ENCODE peak calls at places on chromosome 10, in seven cellular contexts. O is transverse colon; K is psoas muscle; R is aorta; H is PC-3; E is prostate gland; J is CD4-positive, alpha-beta T cell. T is an unnamed sample.

GRCh38 chr10:114397651-114398145 is 6.6 kb downstream of the AFAP1L2 start:
- DNase-seq in O (no peak), K (no peak), R (peak), H (no peak), E (no peak), J (no peak), T (no peak)

GRCh38 chr10:34102237-34102673 is 712.8 kb downstream of the PARD3 start:
- DNase-seq in O (peak), K (peak), R (peak), H (no peak), E (peak), J (no peak), T (no peak)

GRCh38 chr10:14039968-14040668 is 290.6 kb downstream of the FRMD4A start:
- DNase-seq in O (no peak), K (no peak), R (no peak), H (no peak), E (no peak), J (no peak), T (no peak)

GRCh38 chr10:91354166-91354565 is 56.0 kb upstream of the HECTD2 start:
- DNase-seq in O (no peak), K (no peak), R (no peak), H (no peak), E (no peak), J (no peak), T (no peak)

GRCh38 chr10:44926771-44927751 is 15.9 kb downstream of the TMEM72 start:
- DNase-seq in O (no peak), K (peak), R (no peak), H (no peak), E (no peak), J (no peak), T (no peak)

GRCh38 chr10:67612577-67613537 is 83.1 kb downstream of the CTNNA3 start:
- DNase-seq in O (no peak), K (no peak), R (no peak), H (peak), E (no peak), J (peak), T (no peak)

GRCh38 chr10:44619975-44620374 is 235.1 kb upstream of the CXCL12 start:
- DNase-seq in O (no peak), K (no peak), R (no peak), H (peak), E (no peak), J (no peak), T (no peak)

GRCh38 chr10:44180321-44181154 is 204.4 kb downstream of the CXCL12 start:
- DNase-seq in O (no peak), K (peak), R (no peak), H (peak), E (no peak), J (no peak), T (no peak)

GRCh38 chr10:124632566-124632965 is 111.6 kb downstream of the FAM53B start:
- DNase-seq in O (no peak), K (no peak), R (no peak), H (no peak), E (peak), J (no peak), T (no peak)

GRCh38 chr10:70928140-70928539 is 39.8 kb upstream of the PCBD1 start:
- DNase-seq in O (no peak), K (no peak), R (no peak), H (no peak), E (no peak), J (no peak), T (no peak)

GRCh38 chr10:46265981-46266505 is 20.8 kb upstream of the ANTXRL start:
- DNase-seq in O (no peak), K (no peak), R (no peak), H (no peak), E (no peak), J (no peak), T (no peak)

GRCh38 chr10:79390551-79391229 is 43.4 kb downstream of the PPIF start:
- DNase-seq in O (peak), K (peak), R (peak), H (no peak), E (no peak), J (no peak), T (no peak)

GRCh38 chr10:11856678-11857077 is 33.5 kb downstream of the PROSER2 start:
- DNase-seq in O (no peak), K (no peak), R (peak), H (no peak), E (no peak), J (no peak), T (no peak)

GRCh38 chr10:131187886-131188285 is 123.6 kb downstream of the TCERG1L start:
- DNase-seq in O (no peak), K (no peak), R (no peak), H (no peak), E (no peak), J (no peak), T (no peak)

GRCh38 chr10:51423121-51423452 is 276.3 kb downstream of the CSTF2T start:
- DNase-seq in O (no peak), K (no peak), R (no peak), H (no peak), E (no peak), J (no peak), T (no peak)

GRCh38 chr10:86757110-86757790 is 831 bp downstream of the BMPR1A start:
- DNase-seq in O (peak), K (peak), R (peak), H (peak), E (peak), J (no peak), T (peak)

GRCh38 chr10:124677871-124678565 is 66.2 kb downstream of the FAM53B start:
- DNase-seq in O (no peak), K (peak), R (no peak), H (no peak), E (no peak), J (no peak), T (no peak)

GRCh38 chr10:58661336-58661735 is 148.7 kb downstream of the BICC1 start:
- DNase-seq in O (no peak), K (no peak), R (no peak), H (peak), E (no peak), J (no peak), T (no peak)

GRCh38 chr10:131902691-131903090 is 1.9 kb downstream of the PPP2R2D start:
- DNase-seq in O (no peak), K (no peak), R (peak), H (no peak), E (no peak), J (no peak), T (no peak)

GRCh38 chr10:125977206-125977605 is 80.8 kb downstream of the FANK1 start:
- DNase-seq in O (no peak), K (no peak), R (no peak), H (peak), E (no peak), J (no peak), T (no peak)

GRCh38 chr10:61612451-61612850 is 50.3 kb upstream of the CABCOCO1 start:
- DNase-seq in O (no peak), K (no peak), R (no peak), H (no peak), E (no peak), J (no peak), T (no peak)

GRCh38 chr10:71597821-71598498 is 121.6 kb downstream of the C10orf105 start:
- DNase-seq in O (peak), K (peak), R (no peak), H (no peak), E (peak), J (no peak), T (peak)

GRCh38 chr10:75073442-75073841 is 38.0 kb upstream of the SAMD8 start:
- DNase-seq in O (no peak), K (peak), R (no peak), H (no peak), E (no peak), J (no peak), T (no peak)

DNA sequence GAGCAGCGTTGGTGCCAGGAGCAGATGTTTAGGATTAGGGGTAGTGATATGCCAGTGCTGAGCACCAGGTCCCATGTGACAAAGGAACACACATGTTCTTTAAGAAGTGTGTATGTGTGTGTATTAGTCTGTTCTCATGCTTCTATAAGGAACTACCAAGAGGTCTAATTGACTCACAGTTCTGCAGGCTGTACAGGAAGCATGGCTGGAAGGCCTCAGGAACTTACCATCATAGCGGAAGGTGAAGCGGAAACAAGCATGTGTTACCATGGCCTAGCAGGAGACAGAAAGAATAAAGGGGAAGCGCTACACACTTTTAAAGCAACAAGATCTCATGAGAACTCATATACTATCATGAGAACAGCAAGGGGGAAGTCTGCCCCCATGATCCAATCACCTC is 22.8 kb upstream of the PDZD8 start:
- DNase-seq in O (no peak), K (no peak), R (no peak), H (no peak), E (no peak), J (no peak), T (no peak)
- H3K27ac ChIP-seq in O (no peak), K (no peak), R (no peak), H (no peak), E (no peak), J (no peak), T (no peak)

GRCh38 chr10:59868974-59869940 is 37.1 kb downstream of the CCDC6 start:
- DNase-seq in O (no peak), K (no peak), R (no peak), H (no peak), E (no peak), J (no peak), T (no peak)

GRCh38 chr10:59867590-59867989 is 38.8 kb downstream of the CCDC6 start:
- DNase-seq in O (no peak), K (no peak), R (no peak), H (no peak), E (no peak), J (no peak), T (no peak)

GRCh38 chr10:59870152-59870551 is 36.2 kb downstream of the CCDC6 start:
- DNase-seq in O (no peak), K (no peak), R (no peak), H (no peak), E (no peak), J (no peak), T (no peak)

GRCh38 chr10:59864141-59864962 is 42.0 kb downstream of the CCDC6 start:
- DNase-seq in O (no peak), K (no peak), R (no peak), H (no peak), E (no peak), J (no peak), T (no peak)

GRCh38 chr10:59865101-59865500 is 41.3 kb downstream of the CCDC6 start:
- DNase-seq in O (peak), K (no peak), R (no peak), H (peak), E (peak), J (no peak), T (no peak)
- H3K27ac ChIP-seq in O (peak), K (peak), R (peak), H (no peak), E (no peak), J (no peak), T (peak)

GRCh38 chr10:52453501-52453900 is 139.4 kb downstream of the DKK1 start:
- DNase-seq in O (no peak), K (no peak), R (no peak), H (no peak), E (no peak), J (no peak), T (no peak)

GRCh38 chr10:52450743-52451142 is 136.7 kb downstream of the DKK1 start:
- DNase-seq in O (no peak), K (no peak), R (no peak), H (no peak), E (no peak), J (no peak), T (no peak)

GRCh38 chr10:52452600-52453493 is 138.8 kb downstream of the DKK1 start:
- DNase-seq in O (no peak), K (no peak), R (no peak), H (peak), E (no peak), J (no peak), T (no peak)

GRCh38 chr10:52454476-52454875 is 140.4 kb downstream of the DKK1 start:
- DNase-seq in O (no peak), K (no peak), R (no peak), H (no peak), E (no peak), J (no peak), T (no peak)

DNA sequence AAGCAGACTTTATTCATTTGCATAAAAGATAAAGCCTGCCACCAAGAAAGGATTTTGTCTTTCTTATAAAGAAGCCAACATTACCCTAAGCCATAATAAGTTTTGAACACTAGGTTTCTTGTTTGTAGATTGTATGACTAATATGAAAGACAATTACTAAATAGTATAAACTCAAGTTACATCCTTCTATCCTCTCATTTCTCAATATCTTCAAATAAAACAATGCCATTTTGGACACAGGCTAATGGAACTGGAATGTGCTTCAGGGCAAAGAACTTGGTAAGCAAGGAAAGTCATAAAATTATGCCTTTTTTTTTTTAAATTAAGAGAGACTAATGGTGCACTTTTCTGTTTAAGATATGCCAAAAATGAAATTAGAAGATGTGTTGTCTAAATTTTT is 137.7 kb downstream of the DKK1 start:
- DNase-seq in O (no peak), K (no peak), R (no peak), H (peak), E (no peak), J (no peak), T (no peak)
- H3K27ac ChIP-seq in O (no peak), K (no peak), R (no peak), H (peak), E (no peak), J (no peak), T (no peak)

GRCh38 chr10:97567891-97568290 is 4.7 kb upstream of the ANKRD2 start:
- DNase-seq in O (no peak), K (peak), R (peak), H (no peak), E (no peak), J (no peak), T (no peak)

GRCh38 chr10:97572214-97572989 is at the start of gene ANKRD2:
- DNase-seq in O (peak), K (peak), R (peak), H (peak), E (peak), J (peak), T (no peak)

GRCh38 chr10:97571622-97572021 is 957 bp upstream of the ANKRD2 start:
- DNase-seq in O (no peak), K (no peak), R (peak), H (peak), E (peak), J (no peak), T (no peak)

GRCh38 chr10:97570789-97571536 is 1.6 kb upstream of the ANKRD2 start:
- DNase-seq in O (no peak), K (peak), R (peak), H (no peak), E (no peak), J (no peak), T (no peak)

GRCh38 chr10:97570146-97570788 is 2.3 kb upstream of the ANKRD2 start:
- DNase-seq in O (no peak), K (peak), R (peak), H (no peak), E (no peak), J (no peak), T (no peak)
- H3K27ac ChIP-seq in O (no peak), K (peak), R (no peak), H (peak), E (no peak), J (no peak), T (peak)

DNA sequence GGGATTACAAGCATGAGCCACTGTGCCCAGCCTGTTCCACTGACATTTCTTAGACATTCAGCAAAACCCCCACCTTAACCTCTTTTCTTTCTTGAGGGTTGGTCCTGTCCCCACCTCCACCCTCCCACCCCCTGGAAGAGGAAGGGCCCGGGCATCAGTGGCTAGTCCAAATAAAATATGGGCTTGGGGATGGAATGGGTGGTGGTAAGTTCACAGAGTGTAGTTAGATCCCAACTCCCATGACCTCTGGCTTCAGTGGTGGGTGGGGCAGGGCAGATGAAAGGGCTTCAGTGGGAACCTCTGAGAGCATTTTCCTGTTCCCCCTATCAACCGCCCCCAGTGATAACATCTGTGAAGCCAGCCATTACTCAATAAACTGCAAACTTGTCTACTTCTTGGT is 9.8 kb downstream of the SFXN3 start:
- DNase-seq in O (no peak), K (no peak), R (no peak), H (no peak), E (no peak), J (no peak), T (no peak)
- H3K27ac ChIP-seq in O (no peak), K (no peak), R (no peak), H (no peak), E (no peak), J (no peak), T (no peak)